ENCODE peak calls at places on chromosomes 11 and 22, in eight cellular contexts. K is adrenal gland, W is Peyer's patch, V is heart left ventricle, P is stomach, D is ovary, M is A549, U is transverse colon. H is an unnamed sample.

GRCh38 chr11:43962383-43962969 is 20.0 kb downstream of the C11orf96 start:
- DNase-seq in P (no peak), U (no peak), M (no peak), V (no peak), K (no peak), D (no peak), W (no peak), H (no peak)

GRCh38 chr11:93729129-93729616 is 12.1 kb downstream of the TAF1D start:
- DNase-seq in D (no peak), V (no peak), U (no peak), K (no peak), W (no peak), M (no peak), P (no peak), H (no peak)

GRCh38 chr11:121194731-121195596 is 93.9 kb downstream of the TECTA start:
- DNase-seq in U (peak; percentile 34), D (peak; percentile 28), P (peak; percentile 39), V (no peak), M (peak; percentile 49), W (peak; percentile 23), K (peak; percentile 69), H (peak; percentile 65)

GRCh38 chr11:120564573-120565301 is 53.2 kb downstream of the GRIK4 start:
- DNase-seq in K (peak; percentile 82), W (peak; percentile 16), V (peak; percentile 63), U (no peak), M (no peak), P (no peak), D (peak; percentile 67), H (no peak)

GRCh38 chr22:35452351-35452781 is 52.4 kb downstream of the MCM5 start:
- DNase-seq in M (no peak), K (no peak), V (no peak), P (peak; percentile 86), U (peak; percentile 87), D (no peak), W (no peak), H (no peak)

GRCh38 chr11:119990306-119991021 is 147.4 kb downstream of the TRIM29 start:
- DNase-seq in D (no peak), W (no peak), U (no peak), K (peak; percentile 52), M (no peak), P (peak; percentile 64), V (peak; percentile 74), H (no peak)

GRCh38 chr11:42175203-42175602 is 715.8 kb upstream of the LRRC4C start:
- DNase-seq in V (no peak), W (no peak), U (no peak), P (no peak), M (no peak), D (no peak), K (no peak), H (no peak)

GRCh38 chr11:107018902-107019493 is 722 bp upstream of the GUCY1A2 start:
- DNase-seq in W (no peak), P (peak; percentile 52), K (peak; percentile 71), D (peak; percentile 65), U (peak; percentile 14), M (peak; percentile 32), V (peak; percentile 58), H (peak; percentile 66)

GRCh38 chr11:47907499-47907898 is 59.3 kb upstream of the NUP160 start:
- DNase-seq in M (no peak), V (no peak), U (no peak), W (no peak), K (no peak), P (no peak), D (no peak), H (no peak)

GRCh38 chr11:56905936-56906335 is 82.8 kb upstream of the OR5AK2 start:
- DNase-seq in V (no peak), K (no peak), M (no peak), W (no peak), D (no peak), P (no peak), U (no peak), H (no peak)

GRCh38 chr11:57476223-57476882 is 16.0 kb downstream of the RTN4RL2 start:
- DNase-seq in U (peak; percentile 50), D (peak; percentile 73), K (peak; percentile 61), V (no peak), P (peak; percentile 65), M (no peak), W (no peak), H (peak; percentile 83)

GRCh38 chr11:118705111-118705741 is 25.8 kb upstream of the TREH start:
- DNase-seq in P (no peak), U (peak; percentile 29), D (no peak), W (peak; percentile 56), M (no peak), V (no peak), K (peak; percentile 23), H (no peak)

GRCh38 chr11:65391007-65391406 is 4.6 kb downstream of the FRMD8 start:
- DNase-seq in V (peak; percentile 67), W (no peak), D (no peak), P (no peak), K (peak; percentile 65), M (peak; percentile 54), U (no peak), H (no peak)

GRCh38 chr11:27471588-27472397 is 797 bp downstream of the LGR4 start:
- DNase-seq in V (peak; percentile 31), P (peak; percentile 49), U (peak; percentile 54), K (peak; percentile 53), M (peak; percentile 38), D (peak; percentile 58), W (peak; percentile 29), H (peak; percentile 69)

DNA sequence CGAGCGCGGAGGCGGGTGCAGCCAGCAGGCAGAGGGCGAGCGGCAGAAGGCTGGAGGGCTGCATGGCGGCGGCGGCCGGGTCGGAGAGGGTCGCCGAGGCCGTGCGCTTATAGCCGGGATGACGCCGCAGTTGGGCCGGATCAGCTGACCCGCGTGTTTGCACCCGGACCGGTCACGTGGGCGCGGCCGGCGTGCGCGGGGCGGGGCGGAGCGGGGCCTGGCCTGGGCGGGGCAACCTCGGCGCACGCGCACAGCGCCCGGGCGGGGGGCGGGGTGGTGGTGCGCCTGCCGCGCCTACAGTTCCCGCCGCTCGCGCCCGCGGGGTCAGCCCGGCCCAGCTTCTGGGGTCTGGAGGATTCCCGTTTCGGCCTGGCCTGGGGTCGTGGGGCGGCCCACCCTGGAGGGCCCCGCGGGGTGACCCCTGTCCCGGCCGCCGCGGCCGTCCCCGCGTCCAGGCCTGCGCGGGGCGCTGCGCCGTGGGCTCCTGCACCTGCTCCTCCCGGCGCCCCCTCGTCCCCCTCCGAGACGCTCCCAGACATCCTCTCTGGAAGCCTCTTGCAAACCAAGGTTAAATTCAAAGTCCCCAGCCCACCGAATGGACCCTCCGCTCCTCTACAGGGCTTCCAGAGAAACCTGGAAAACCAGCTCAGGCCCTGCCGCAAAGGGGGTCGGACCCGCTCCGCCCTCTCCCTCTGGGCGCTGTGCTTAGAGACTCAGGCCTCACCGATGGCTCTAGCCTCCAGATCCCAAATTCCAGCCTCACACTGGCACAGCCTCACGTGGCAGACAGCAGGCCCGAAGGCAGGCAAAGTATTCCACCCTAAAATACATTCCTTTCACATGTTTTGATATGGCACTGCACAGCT is at the start of gene CTSD:
- DNase-seq in K (peak; percentile 95), M (peak; percentile 84), W (peak; percentile 89), U (peak; percentile 93), P (peak; percentile 94), D (peak; percentile 88), V (peak; percentile 93), H (peak; percentile 94)
- TF ChIP-seq POLR2A in K (peak; percentile 89), M (peak; percentile 35), W (peak; percentile 90), U (peak; percentile 78), P (no peak), D (no peak), V (peak; percentile 83), H (peak; percentile 85)

GRCh38 chr22:19113429-19113828 is 8.8 kb downstream of the DGCR2 start:
- DNase-seq in U (no peak), P (no peak), M (no peak), D (no peak), V (no peak), K (no peak), W (no peak), H (no peak)
- H3K4me1 ChIP-seq in U (peaks cover 20% of the 10 kb centered on the region), P (peaks cover 82% of the 10 kb centered on the region), M (peaks cover 15% of the 10 kb centered on the region), D (peaks cover 25% of the 10 kb centered on the region), V (peaks cover 69% of the 10 kb centered on the region), K (peaks cover 35% of the 10 kb centered on the region), W (peaks cover 45% of the 10 kb centered on the region), H (peaks cover 11% of the 10 kb centered on the region)

DNA sequence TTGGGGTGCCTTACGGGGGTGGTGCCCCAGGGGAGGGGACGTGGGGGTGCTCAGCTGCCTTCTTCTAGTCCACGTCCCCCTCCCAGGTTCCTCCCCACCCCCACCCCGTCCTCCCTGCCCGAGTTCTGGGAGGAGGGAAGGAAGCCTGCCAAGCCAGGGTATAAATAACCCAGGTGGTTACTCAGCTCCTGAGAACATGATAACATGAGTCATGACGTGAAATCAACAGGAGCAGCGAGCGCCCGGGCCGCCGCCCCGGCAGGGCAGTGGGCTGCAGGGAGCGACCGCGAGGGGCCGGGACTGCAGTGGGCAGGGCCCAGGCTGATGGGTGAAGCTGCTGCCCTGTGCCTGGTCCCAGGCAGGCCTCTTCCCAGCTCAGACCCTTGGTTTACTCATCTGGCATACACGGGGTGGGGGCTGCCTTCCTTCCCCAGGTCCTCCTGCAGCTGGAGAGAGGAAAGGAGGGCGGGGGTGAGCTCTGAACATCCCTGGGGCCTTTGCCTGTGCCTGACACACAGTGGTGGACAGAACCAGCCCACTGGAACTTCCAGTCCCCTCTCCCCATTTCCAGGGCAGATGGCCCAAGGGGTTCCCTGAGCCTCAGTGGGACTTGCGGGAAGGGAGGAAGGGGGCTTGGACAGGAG is 8.8 kb upstream of the PDGFB start:
- DNase-seq in U (peak; percentile 38), P (peak; percentile 89), M (peak; percentile 81), W (no peak), V (peak; percentile 88), K (peak; percentile 82), D (peak; percentile 73), H (no peak)
- TF ChIP-seq POLR2A in U (no peak), P (no peak), M (no peak), W (no peak), V (peak; percentile 39), K (no peak), D (no peak), H (no peak)

GRCh38 chr11:114228401-114229061 is 67.7 kb upstream of the NNMT start:
- DNase-seq in U (no peak), K (no peak), W (no peak), P (no peak), D (no peak), M (no peak), V (no peak), H (no peak)

GRCh38 chr11:114225662-114226061 is 70.5 kb upstream of the NNMT start:
- DNase-seq in P (no peak), K (no peak), M (no peak), U (no peak), W (no peak), V (no peak), D (no peak), H (no peak)

GRCh38 chr11:114226283-114226859 is 69.8 kb upstream of the NNMT start:
- DNase-seq in K (no peak), W (no peak), D (no peak), V (no peak), M (no peak), U (no peak), P (no peak), H (no peak)

GRCh38 chr11:114230031-114230430 is 66.2 kb upstream of the NNMT start:
- DNase-seq in U (no peak), M (no peak), K (no peak), V (no peak), D (no peak), W (no peak), P (no peak), H (no peak)

GRCh38 chr11:114229062-114229450 is 67.1 kb upstream of the NNMT start:
- DNase-seq in W (no peak), V (no peak), K (no peak), M (no peak), D (no peak), U (no peak), P (no peak), H (no peak)
- H3K4me1 ChIP-seq in W (no peaks in the 10 kb centered on the region), V (peaks cover 48% of the 10 kb centered on the region), K (peaks cover 27% of the 10 kb centered on the region), M (no peaks in the 10 kb centered on the region), D (peaks cover 17% of the 10 kb centered on the region), U (peaks cover 4% of the 10 kb centered on the region), P (peaks cover 78% of the 10 kb centered on the region), H (no peaks in the 10 kb centered on the region)

H was measured in right lobe of liver.